ENCODE peak calls at places on chromosomes 12 and 14, in nine cellular contexts. H, E, N, L, Q, U, Z, P and R are unnamed samples.

GRCh38 chr12:77122236-77122635 is 56.9 kb upstream of the E2F7 start:
- DNase-seq in H (peak), P (peak), Q (no peak), N (no peak), U (no peak), Z (peak), L (no peak), E (no peak), R (no peak)

GRCh38 chr14:50399251-50400032 is 2.8 kb upstream of the CDKL1 start:
- DNase-seq in L (no peak), H (no peak), Q (no peak), U (peak), Z (peak), P (no peak), N (no peak), E (no peak), R (no peak)

GRCh38 chr12:6603095-6603567 is 4.0 kb downstream of the CHD4 start:
- DNase-seq in H (no peak), E (no peak), L (peak), N (no peak), U (no peak), Z (peak), Q (no peak), P (no peak), R (no peak)

GRCh38 chr14:92988786-92989755 is 66.1 kb downstream of the CHGA start:
- DNase-seq in E (no peak), L (no peak), Q (no peak), N (no peak), U (no peak), Z (no peak), H (no peak), P (no peak), R (no peak)

GRCh38 chr14:96285667-96286066 is 29.7 kb downstream of the BDKRB1 start:
- DNase-seq in U (no peak), L (peak), E (no peak), H (no peak), P (no peak), Z (peak), N (no peak), Q (no peak), R (no peak)

GRCh38 chr14:105851716-105852377 is 325.5 kb downstream of the TMEM121 start:
- DNase-seq in U (no peak), Q (peak), N (no peak), L (peak), P (no peak), E (no peak), H (no peak), Z (no peak), R (no peak)

GRCh38 chr12:28506271-28506670 is 316.0 kb downstream of the CCDC91 start:
- DNase-seq in H (no peak), Z (peak), Q (no peak), N (no peak), E (no peak), U (no peak), L (no peak), P (no peak), R (no peak)

GRCh38 chr12:62078020-62078419 is 182.2 kb upstream of the USP15 start:
- DNase-seq in N (no peak), Q (no peak), U (no peak), E (no peak), L (no peak), H (no peak), Z (no peak), P (no peak), R (no peak)

GRCh38 chr14:59398841-59399240 is 66.3 kb downstream of the GPR135 start:
- DNase-seq in N (no peak), E (no peak), P (no peak), U (peak), Q (no peak), Z (no peak), L (no peak), H (no peak), R (no peak)

GRCh38 chr12:128752386-128752785 is 71.4 kb downstream of the SLC15A4 start:
- DNase-seq in N (no peak), Q (no peak), L (no peak), P (no peak), H (no peak), Z (no peak), E (no peak), U (no peak), R (no peak)
- TF ChIP-seq CTCF in N (no peak), Q (no peak), L (no peak), P (no peak), H (no peak), Z (no peak), E (no peak), U (no peak), R (no peak)

DNA sequence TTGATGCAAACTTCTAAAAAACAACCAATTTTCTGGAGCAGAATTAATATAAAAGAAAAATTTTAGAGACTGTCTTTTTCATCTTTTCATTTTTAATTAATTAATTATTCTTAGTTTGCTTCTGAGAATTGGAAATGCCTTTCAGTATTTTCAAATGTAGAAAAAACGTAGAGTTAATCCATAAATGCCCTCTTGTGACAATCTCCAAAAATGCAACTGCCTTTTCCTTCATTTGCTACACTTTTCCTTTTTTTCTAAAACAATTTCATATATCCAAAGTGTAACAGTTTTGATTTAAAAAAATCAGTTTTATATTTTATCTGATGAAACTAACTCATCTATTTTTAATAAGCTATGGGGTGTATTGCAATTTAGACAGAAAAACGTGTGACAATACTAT is 409.3 kb downstream of the PRKD1 start:
- DNase-seq in E (no peak), N (no peak), L (no peak), Q (no peak), Z (peak), U (no peak), P (no peak), H (peak), R (no peak)
- TF ChIP-seq CTCF in E (no peak), N (peak), L (no peak), Q (no peak), Z (peak), U (no peak), P (no peak), H (peak), R (no peak)

GRCh38 chr12:104337030-104337558 is 33.6 kb downstream of the EID3 start:
- DNase-seq in E (no peak), H (no peak), N (no peak), L (no peak), U (no peak), Q (no peak), Z (no peak), P (no peak), R (no peak)

GRCh38 chr12:104342147-104342546 is 38.6 kb downstream of the EID3 start:
- DNase-seq in Z (no peak), H (no peak), U (no peak), E (no peak), L (no peak), N (no peak), Q (no peak), P (no peak), R (no peak)

GRCh38 chr12:104340177-104340576 is 36.6 kb downstream of the EID3 start:
- DNase-seq in H (no peak), P (no peak), U (no peak), N (no peak), Q (no peak), E (no peak), Z (peak), L (no peak), R (no peak)

GRCh38 chr12:104340917-104341611 is 37.5 kb downstream of the EID3 start:
- DNase-seq in L (no peak), U (no peak), P (no peak), Q (no peak), Z (no peak), E (no peak), H (no peak), N (no peak), R (no peak)

DNA sequence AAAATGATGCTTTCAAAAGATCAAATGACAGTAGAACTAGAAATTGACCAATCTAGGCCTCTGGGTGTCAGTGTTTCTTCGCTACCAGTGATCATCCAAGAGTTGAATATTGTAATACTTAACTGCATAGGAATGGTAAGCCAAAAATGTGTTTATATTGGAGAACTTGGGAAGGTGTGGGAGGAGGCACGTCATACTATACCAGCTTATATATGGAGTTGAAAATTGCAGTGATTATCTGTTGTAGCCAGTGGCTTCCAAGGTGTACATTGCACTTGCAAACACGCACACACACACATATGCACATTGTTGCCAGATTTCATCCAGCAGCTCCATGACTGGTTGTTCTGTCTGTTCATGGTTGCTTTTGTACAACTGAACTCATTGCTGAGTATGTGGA is 36.1 kb downstream of the EID3 start:
- DNase-seq in E (no peak), N (no peak), U (no peak), Z (peak), Q (no peak), H (no peak), P (no peak), L (no peak), R (no peak)
- TF ChIP-seq CTCF in E (no peak), N (no peak), U (no peak), Z (peak), Q (no peak), H (no peak), P (no peak), L (no peak), R (no peak)

DNA sequence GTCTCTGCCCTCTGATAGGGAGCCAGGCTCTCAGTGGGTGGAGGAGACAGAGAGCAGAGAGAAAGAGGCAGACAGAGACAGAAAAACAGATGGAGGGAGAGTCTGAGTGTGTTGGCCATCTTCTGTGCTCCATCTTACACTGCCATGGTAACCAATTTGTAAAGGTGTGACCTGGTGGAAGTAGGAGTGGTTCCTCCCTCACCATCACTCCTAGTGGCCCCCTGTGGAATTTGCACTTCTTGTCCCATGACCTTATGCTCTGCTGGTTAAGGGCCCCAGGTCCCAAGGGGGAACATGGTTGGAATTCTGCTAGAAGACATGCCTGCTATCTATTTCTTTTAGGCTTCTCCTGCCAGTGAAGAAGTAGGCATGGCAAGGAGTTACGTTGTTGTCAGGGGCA is 376.7 kb upstream of the CCDC196 start:
- DNase-seq in Z (no peak), Q (no peak), H (no peak), E (no peak), L (no peak), U (no peak), P (no peak), N (no peak), R (no peak)
- TF ChIP-seq CTCF in Z (no peak), Q (no peak), H (no peak), E (peak), L (no peak), U (no peak), P (no peak), N (no peak), R (no peak)

DNA sequence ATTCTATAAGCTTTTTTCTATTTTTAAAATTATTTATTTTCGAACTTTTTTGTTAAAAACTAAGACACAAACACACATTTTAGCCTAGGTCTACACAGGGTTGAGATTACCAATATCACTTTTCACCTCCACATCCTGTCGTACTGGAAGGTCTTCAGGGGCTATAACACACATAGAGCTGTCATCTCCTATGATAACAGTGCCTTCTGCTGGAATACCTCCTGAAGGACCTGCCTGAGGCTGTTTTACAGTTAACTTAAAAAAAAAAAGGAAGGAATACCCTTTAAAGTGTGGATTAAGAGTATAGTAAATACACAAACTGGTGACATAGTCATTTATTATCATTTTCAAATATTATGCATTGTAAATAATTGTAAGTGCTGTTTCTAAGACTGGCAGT is 43.0 kb downstream of the RASSF8 start:
- DNase-seq in L (no peak), P (no peak), Q (no peak), H (no peak), E (no peak), N (no peak), U (no peak), Z (no peak), R (no peak)
- TF ChIP-seq CTCF in L (no peak), P (peak), Q (no peak), H (no peak), E (no peak), N (no peak), U (no peak), Z (no peak), R (no peak)

DNA sequence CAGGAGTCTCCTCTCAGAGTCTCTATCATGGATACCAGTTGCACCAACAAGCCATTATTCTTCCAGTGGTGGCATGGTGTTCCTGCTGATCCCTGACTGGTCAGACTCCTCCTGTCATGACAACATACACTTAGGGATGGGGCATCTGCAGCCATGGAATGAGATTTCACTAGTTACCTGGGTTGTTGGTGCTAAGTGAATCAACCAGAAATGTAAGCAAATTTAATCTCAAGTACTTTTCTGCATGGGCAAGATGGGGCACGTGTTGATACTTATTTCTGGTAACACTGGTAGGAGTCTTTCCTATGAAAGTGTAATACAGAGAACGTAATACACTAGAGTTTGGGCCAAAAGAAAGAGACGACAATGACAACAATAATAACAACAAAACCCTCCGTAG is 211.5 kb upstream of the FOXN3 start:
- DNase-seq in N (no peak), P (no peak), L (no peak), E (no peak), H (no peak), Q (no peak), Z (no peak), U (no peak), R (no peak)
- TF ChIP-seq CTCF in N (no peak), P (no peak), L (no peak), E (no peak), H (no peak), Q (no peak), Z (no peak), U (no peak), R (no peak)

GRCh38 chr12:57604454-57605307 is at the start of gene DTX3:
- DNase-seq in Z (no peak), U (no peak), N (no peak), P (no peak), E (no peak), L (peak), Q (peak), H (no peak), R (no peak)
- TF ChIP-seq CTCF in Z (no peak), U (no peak), N (no peak), P (no peak), E (no peak), L (no peak), Q (no peak), H (no peak), R (no peak)

GRCh38 chr12:90166671-90167070 is 458.0 kb upstream of the ATP2B1 start:
- DNase-seq in H (no peak), E (no peak), L (no peak), N (no peak), Q (no peak), Z (no peak), U (no peak), P (no peak), R (no peak)

GRCh38 chr12:90167501-90167900 is 458.9 kb upstream of the ATP2B1 start:
- DNase-seq in Z (no peak), E (no peak), Q (no peak), L (no peak), N (no peak), U (no peak), H (no peak), P (no peak), R (no peak)

GRCh38 chr12:90166012-90166411 is 457.4 kb upstream of the ATP2B1 start:
- DNase-seq in N (no peak), L (no peak), E (no peak), Q (no peak), Z (no peak), U (no peak), P (no peak), H (no peak), R (no peak)

GRCh38 chr12:90163975-90164374 is 455.3 kb upstream of the ATP2B1 start:
- DNase-seq in Z (no peak), P (no peak), H (no peak), U (no peak), N (no peak), E (no peak), Q (peak), L (no peak), R (no peak)
- TF ChIP-seq CTCF in Z (no peak), P (no peak), H (no peak), U (no peak), N (no peak), E (no peak), Q (no peak), L (no peak), R (no peak)

GRCh38 chr12:127263621-127264020 is 1003.3 kb upstream of the TMEM132C start:
- DNase-seq in P (no peak), E (no peak), Q (no peak), H (peak), L (no peak), N (no peak), U (no peak), Z (no peak), R (no peak)
- TF ChIP-seq CTCF in P (no peak), E (no peak), Q (no peak), H (no peak), L (no peak), N (no peak), U (no peak), Z (no peak), R (no peak)